ENCODE peak calls at places on chromosomes 11 and 22, in six cellular contexts. One of them, this sample, is unnamed.

GRCh38 chr11:130655308-130655707 is 206.9 kb downstream of the ADAMTS15 start:
- DNase-seq in neural crest cell: no peak
- DNase-seq in fibroblast of lung: no peak
- DNase-seq in GM13977: no peak
- DNase-seq in PC-9: no peak
- DNase-seq in MCF 10A: no peak
- DNase-seq in this sample: no peak

GRCh38 chr11:45638051-45638450 is 27.4 kb downstream of the CHST1 start:
- DNase-seq in fibroblast of lung: no peak
- DNase-seq in neural crest cell: no peak
- DNase-seq in GM13977: no peak
- DNase-seq in MCF 10A: no peak
- DNase-seq in PC-9: no peak
- DNase-seq in this sample: no peak

GRCh38 chr22:44111562-44112155 is 69.1 kb upstream of the PARVG start:
- DNase-seq in MCF 10A: no peak
- DNase-seq in fibroblast of lung: no peak
- DNase-seq in PC-9: no peak
- DNase-seq in GM13977: no peak
- DNase-seq in neural crest cell: no peak
- DNase-seq in this sample: no peak

GRCh38 chr11:59175104-59175503 is 3.2 kb downstream of the DTX4 start:
- DNase-seq in neural crest cell: peak
- DNase-seq in fibroblast of lung: no peak
- DNase-seq in GM13977: no peak
- DNase-seq in PC-9: peak
- DNase-seq in MCF 10A: no peak
- DNase-seq in this sample: no peak

GRCh38 chr11:45832835-45833446 is 14.3 kb upstream of the CRY2 start:
- DNase-seq in PC-9: no peak
- DNase-seq in neural crest cell: no peak
- DNase-seq in fibroblast of lung: no peak
- DNase-seq in GM13977: no peak
- DNase-seq in MCF 10A: no peak
- DNase-seq in this sample: no peak

GRCh38 chr22:38657248-38657909 is 941 bp downstream of the CBY1 start:
- DNase-seq in neural crest cell: no peak
- DNase-seq in MCF 10A: peak
- DNase-seq in fibroblast of lung: peak
- DNase-seq in PC-9: peak
- DNase-seq in GM13977: peak
- DNase-seq in this sample: peak

GRCh38 chr22:31496735-31497146 is 405 bp downstream of the SFI1 start:
- DNase-seq in GM13977: no peak
- DNase-seq in neural crest cell: no peak
- DNase-seq in fibroblast of lung: no peak
- DNase-seq in PC-9: no peak
- DNase-seq in MCF 10A: no peak
- DNase-seq in this sample: peak

GRCh38 chr22:26586556-26587325 is 3.2 kb downstream of the TPST2 start:
- DNase-seq in neural crest cell: no peak
- DNase-seq in PC-9: no peak
- DNase-seq in MCF 10A: no peak
- DNase-seq in fibroblast of lung: no peak
- DNase-seq in GM13977: no peak
- DNase-seq in this sample: no peak

GRCh38 chr22:43211941-43212433 is 25.1 kb upstream of the TTLL12 start:
- DNase-seq in PC-9: no peak
- DNase-seq in GM13977: no peak
- DNase-seq in fibroblast of lung: no peak
- DNase-seq in neural crest cell: no peak
- DNase-seq in MCF 10A: no peak
- DNase-seq in this sample: no peak

GRCh38 chr22:42277988-42278776 is 7.7 kb upstream of the TCF20 start:
- DNase-seq in MCF 10A: peak
- DNase-seq in fibroblast of lung: no peak
- DNase-seq in PC-9: peak
- DNase-seq in neural crest cell: no peak
- DNase-seq in GM13977: peak
- DNase-seq in this sample: no peak

GRCh38 chr11:1258401-1259075 is 35.7 kb downstream of the MUC5B start:
- DNase-seq in MCF 10A: no peak
- DNase-seq in fibroblast of lung: no peak
- DNase-seq in PC-9: peak
- DNase-seq in GM13977: no peak
- DNase-seq in neural crest cell: no peak
- DNase-seq in this sample: peak

GRCh38 chr11:34134765-34135164 is 29.3 kb downstream of the NAT10 start:
- DNase-seq in neural crest cell: no peak
- DNase-seq in MCF 10A: no peak
- DNase-seq in fibroblast of lung: no peak
- DNase-seq in GM13977: peak
- DNase-seq in PC-9: no peak
- DNase-seq in this sample: no peak

GRCh38 chr11:60235318-60235717 is 7.6 kb downstream of the MS4A4E start:
- DNase-seq in PC-9: no peak
- DNase-seq in GM13977: no peak
- DNase-seq in neural crest cell: no peak
- DNase-seq in fibroblast of lung: no peak
- DNase-seq in MCF 10A: no peak
- DNase-seq in this sample: no peak

GRCh38 chr22:24319451-24319850 is 48.8 kb downstream of the SPECC1L start:
- DNase-seq in GM13977: no peak
- DNase-seq in fibroblast of lung: peak
- DNase-seq in PC-9: no peak
- DNase-seq in neural crest cell: no peak
- DNase-seq in MCF 10A: no peak
- DNase-seq in this sample: no peak

GRCh38 chr22:37021710-37022482 is 2.4 kb downstream of the MPST start:
- DNase-seq in neural crest cell: peak
- DNase-seq in fibroblast of lung: peak
- DNase-seq in PC-9: no peak
- DNase-seq in GM13977: peak
- DNase-seq in MCF 10A: peak
- DNase-seq in this sample: peak

GRCh38 chr11:116578971-116579687 is 193.7 kb downstream of the BUD13 start:
- DNase-seq in neural crest cell: no peak
- DNase-seq in GM13977: no peak
- DNase-seq in MCF 10A: no peak
- DNase-seq in fibroblast of lung: no peak
- DNase-seq in PC-9: no peak
- DNase-seq in this sample: peak

GRCh38 chr22:44337658-44338004 is 24.9 kb upstream of the SHISAL1 start:
- DNase-seq in neural crest cell: no peak
- DNase-seq in PC-9: peak
- DNase-seq in MCF 10A: peak
- DNase-seq in fibroblast of lung: peak
- DNase-seq in GM13977: no peak
- DNase-seq in this sample: peak

DNA sequence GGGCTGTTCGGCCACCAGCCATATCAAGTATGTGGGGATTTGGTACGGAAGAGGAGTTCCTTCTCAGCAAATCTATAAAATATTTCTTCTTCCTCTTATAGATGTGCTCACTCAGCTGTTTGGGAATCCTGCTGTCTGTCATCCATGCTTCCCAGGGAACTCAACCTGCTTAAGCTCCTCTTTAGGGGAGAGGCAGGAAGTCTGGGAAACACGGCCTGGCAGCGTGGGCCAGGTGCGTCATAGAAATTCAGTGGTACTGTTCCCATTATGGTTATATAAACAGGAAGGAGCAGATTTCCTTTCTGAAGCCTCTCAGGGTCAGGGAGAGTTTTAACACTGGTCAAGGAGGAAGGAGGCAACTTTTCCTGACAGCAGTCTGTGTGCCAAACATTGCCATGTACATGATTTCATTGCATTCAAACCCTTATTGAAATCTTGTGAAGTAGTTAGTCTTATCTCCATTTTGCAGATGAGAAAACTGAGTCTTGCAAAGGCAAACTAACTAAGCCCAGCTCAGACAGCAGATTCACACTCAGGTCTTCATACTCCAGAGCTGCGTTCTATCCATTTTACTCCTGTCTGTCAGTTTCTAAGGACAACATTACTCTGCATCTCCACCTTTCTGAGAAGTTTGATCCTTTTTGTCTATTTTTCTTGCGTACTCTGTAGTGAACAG is 35.4 kb upstream of the AMOTL1 start:
- DNase-seq in MCF 10A: peak
- DNase-seq in fibroblast of lung: peak
- DNase-seq in PC-9: peak
- DNase-seq in GM13977: no peak
- DNase-seq in neural crest cell: no peak
- DNase-seq in this sample: no peak
- TF ChIP-seq CTCF in MCF 10A: no peak
- TF ChIP-seq CTCF in fibroblast of lung: no peak
- TF ChIP-seq CTCF in PC-9: no peak
- TF ChIP-seq CTCF in GM13977: no peak
- TF ChIP-seq CTCF in neural crest cell: no peak
- TF ChIP-seq CTCF in this sample: no peak

GRCh38 chr11:11379661-11380060 is 26.6 kb upstream of the CSNK2A3 start:
- DNase-seq in GM13977: no peak
- DNase-seq in MCF 10A: no peak
- DNase-seq in fibroblast of lung: no peak
- DNase-seq in neural crest cell: no peak
- DNase-seq in PC-9: no peak
- DNase-seq in this sample: no peak

GRCh38 chr11:11382858-11383532 is 29.9 kb upstream of the CSNK2A3 start:
- DNase-seq in GM13977: no peak
- DNase-seq in MCF 10A: no peak
- DNase-seq in neural crest cell: no peak
- DNase-seq in PC-9: no peak
- DNase-seq in fibroblast of lung: no peak
- DNase-seq in this sample: no peak

GRCh38 chr11:11380883-11381282 is 27.8 kb upstream of the CSNK2A3 start:
- DNase-seq in GM13977: no peak
- DNase-seq in PC-9: no peak
- DNase-seq in MCF 10A: no peak
- DNase-seq in neural crest cell: no peak
- DNase-seq in fibroblast of lung: no peak
- DNase-seq in this sample: no peak

GRCh38 chr11:11380340-11380739 is 27.3 kb upstream of the CSNK2A3 start:
- DNase-seq in MCF 10A: no peak
- DNase-seq in PC-9: no peak
- DNase-seq in fibroblast of lung: no peak
- DNase-seq in neural crest cell: no peak
- DNase-seq in GM13977: no peak
- DNase-seq in this sample: no peak

DNA sequence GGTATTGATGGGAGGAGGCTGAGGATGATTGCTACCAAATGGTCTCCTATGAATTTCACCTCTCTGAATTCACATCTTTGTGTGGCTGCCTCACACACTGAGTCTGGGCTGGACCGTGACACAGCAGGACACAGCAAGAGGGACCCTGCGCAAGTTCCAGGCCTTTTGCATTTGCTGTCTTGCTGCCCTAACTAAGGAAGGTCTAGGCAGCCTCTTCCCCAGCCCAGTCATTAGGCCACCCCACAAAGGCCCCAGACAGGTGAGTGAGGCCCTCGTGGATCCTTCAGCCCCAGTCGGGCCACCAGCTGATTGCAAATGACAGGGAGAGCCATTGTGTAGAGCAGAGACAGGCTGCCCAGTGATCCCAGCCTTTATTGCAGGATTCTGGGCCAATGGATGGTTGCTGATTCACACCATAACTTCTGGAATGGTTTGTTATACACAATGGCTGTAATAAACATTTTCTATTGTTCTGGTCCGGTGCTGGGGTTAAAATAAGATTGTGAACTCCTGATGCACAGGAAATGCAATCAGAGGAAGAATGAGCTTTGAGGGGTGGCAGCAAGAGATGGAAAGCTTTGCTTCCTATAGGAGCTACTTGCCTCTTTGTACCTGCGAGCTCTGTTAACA is 28.5 kb upstream of the CSNK2A3 start:
- DNase-seq in PC-9: no peak
- DNase-seq in MCF 10A: no peak
- DNase-seq in neural crest cell: no peak
- DNase-seq in GM13977: no peak
- DNase-seq in fibroblast of lung: no peak
- DNase-seq in this sample: no peak
- TF ChIP-seq CTCF in PC-9: no peak
- TF ChIP-seq CTCF in MCF 10A: no peak
- TF ChIP-seq CTCF in neural crest cell: no peak
- TF ChIP-seq CTCF in GM13977: no peak
- TF ChIP-seq CTCF in fibroblast of lung: no peak
- TF ChIP-seq CTCF in this sample: no peak

DNA sequence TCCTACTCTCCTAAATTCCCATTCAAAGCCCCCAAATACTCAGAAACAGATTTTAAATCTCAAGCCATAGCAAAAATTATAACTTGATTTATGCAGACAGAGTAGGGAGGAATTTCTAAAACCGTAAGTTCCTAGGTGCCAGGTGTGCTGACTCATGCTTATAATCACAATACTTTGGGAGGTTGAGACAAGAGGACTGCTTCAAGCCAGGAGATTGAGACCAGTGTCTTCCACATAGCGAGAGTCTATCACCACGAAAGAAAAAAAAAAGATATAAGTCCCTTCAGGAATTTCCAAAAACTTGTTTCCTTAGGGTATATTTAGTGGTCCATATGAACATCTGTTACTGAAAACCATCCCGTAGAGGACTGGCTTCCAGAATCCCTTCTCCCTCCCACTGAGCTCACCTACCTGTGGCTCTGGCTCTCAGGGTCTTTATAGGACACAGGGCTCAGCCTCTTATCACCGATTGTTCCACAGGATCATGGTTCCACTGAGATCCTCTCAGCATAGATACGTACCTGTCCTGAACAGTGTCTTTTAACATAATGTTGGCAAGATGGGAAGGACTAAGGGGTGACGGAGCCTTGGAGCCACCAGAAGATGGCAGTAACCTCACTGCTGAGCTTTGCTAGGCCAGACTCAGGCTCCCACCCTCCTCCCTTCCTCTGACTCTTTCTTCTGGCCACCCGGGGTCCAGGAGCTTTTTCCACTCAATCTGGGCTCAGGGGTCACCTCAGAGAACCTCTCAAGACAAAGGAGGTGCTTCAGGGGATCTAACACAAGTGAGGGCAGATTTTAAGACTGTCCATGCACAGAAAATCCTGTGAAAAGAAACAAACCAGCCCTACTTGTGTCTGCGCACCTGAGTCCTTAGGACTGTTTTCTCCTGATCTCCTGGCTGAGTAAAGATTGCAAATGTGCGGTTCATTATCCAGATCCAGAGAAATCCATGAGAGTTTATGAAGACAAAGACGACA is 117.5 kb upstream of the TOP3B start:
- DNase-seq in MCF 10A: peak
- DNase-seq in GM13977: no peak
- DNase-seq in PC-9: no peak
- DNase-seq in fibroblast of lung: no peak
- DNase-seq in neural crest cell: no peak
- DNase-seq in this sample: no peak
- TF ChIP-seq CTCF in MCF 10A: peak
- TF ChIP-seq CTCF in GM13977: peak
- TF ChIP-seq CTCF in PC-9: no peak
- TF ChIP-seq CTCF in fibroblast of lung: peak
- TF ChIP-seq CTCF in neural crest cell: peak
- TF ChIP-seq CTCF in this sample: no peak

DNA sequence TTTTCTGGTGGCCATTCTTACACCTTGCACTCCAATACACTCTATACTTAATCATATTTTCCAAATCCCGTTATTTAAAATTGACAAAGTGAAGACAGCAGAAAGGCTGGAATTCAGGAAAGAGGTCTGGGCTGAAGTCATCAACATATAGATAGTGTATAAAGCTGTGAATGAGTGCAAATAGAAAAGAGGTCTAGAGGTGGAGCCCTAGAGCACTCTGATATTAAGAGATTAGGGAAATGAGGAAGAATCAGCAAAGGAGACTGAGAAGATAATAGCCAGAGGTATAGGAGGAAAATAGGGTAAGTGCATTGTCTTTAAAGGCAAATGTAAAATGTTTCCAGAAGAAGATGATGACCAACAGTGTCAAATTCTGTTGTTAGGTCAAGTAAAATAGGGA is 7.9 kb downstream of the CTR9 start:
- DNase-seq in neural crest cell: no peak
- DNase-seq in PC-9: no peak
- DNase-seq in GM13977: no peak
- DNase-seq in fibroblast of lung: no peak
- DNase-seq in MCF 10A: no peak
- DNase-seq in this sample: no peak
- TF ChIP-seq CTCF in neural crest cell: peak
- TF ChIP-seq CTCF in PC-9: no peak
- TF ChIP-seq CTCF in GM13977: no peak
- TF ChIP-seq CTCF in fibroblast of lung: no peak
- TF ChIP-seq CTCF in MCF 10A: peak
- TF ChIP-seq CTCF in this sample: no peak

This sample was measured in glutamatergic neuron.